ENCODE peak calls at places on chromosomes 3 and 15, in five cellular contexts. One of them, this sample, is unnamed.

GRCh38 chr15:63971427-63971805 is 74.9 kb downstream of the DAPK2 start:
- DNase-seq in GM12878: no peak
- DNase-seq in IMR-90: no peak
- DNase-seq in K562: peak; percentile 53
- DNase-seq in SK-N-SH: no peak
- DNase-seq in this sample: no peak

GRCh38 chr15:28081594-28081993 is 17.5 kb downstream of the OCA2 start:
- DNase-seq in GM12878: no peak
- DNase-seq in IMR-90: no peak
- DNase-seq in K562: no peak
- DNase-seq in SK-N-SH: no peak
- DNase-seq in this sample: no peak

GRCh38 chr3:15409239-15409638 is 18.1 kb downstream of the METTL6 start:
- DNase-seq in GM12878: no peak
- DNase-seq in IMR-90: no peak
- DNase-seq in K562: no peak
- DNase-seq in SK-N-SH: no peak
- DNase-seq in this sample: no peak

GRCh38 chr3:170869240-170869592 is 779 bp downstream of the RPL22L1 start:
- DNase-seq in GM12878: no peak
- DNase-seq in IMR-90: no peak
- DNase-seq in K562: no peak
- DNase-seq in SK-N-SH: no peak
- DNase-seq in this sample: no peak

GRCh38 chr3:45208587-45208986 is 17.5 kb downstream of the TMEM158 start:
- DNase-seq in GM12878: no peak
- DNase-seq in IMR-90: no peak
- DNase-seq in K562: no peak
- DNase-seq in SK-N-SH: no peak
- DNase-seq in this sample: no peak

GRCh38 chr3:11455977-11456376 is 183.8 kb downstream of the ATG7 start:
- DNase-seq in GM12878: no peak
- DNase-seq in IMR-90: peak; percentile 94
- DNase-seq in K562: no peak
- DNase-seq in SK-N-SH: no peak
- DNase-seq in this sample: no peak

GRCh38 chr3:71972031-71972430 is 187.1 kb upstream of the PROK2 start:
- DNase-seq in GM12878: no peak
- DNase-seq in IMR-90: no peak
- DNase-seq in K562: no peak
- DNase-seq in SK-N-SH: no peak
- DNase-seq in this sample: no peak

GRCh38 chr3:25293736-25294135 is 134.3 kb upstream of the RARB start:
- DNase-seq in GM12878: no peak
- DNase-seq in IMR-90: no peak
- DNase-seq in K562: no peak
- DNase-seq in SK-N-SH: no peak
- DNase-seq in this sample: no peak

GRCh38 chr3:129461461-129462146 is 21.6 kb downstream of the IFT122 start:
- DNase-seq in GM12878: no peak
- DNase-seq in IMR-90: peak; percentile 64
- DNase-seq in K562: peak; percentile 74
- DNase-seq in SK-N-SH: no peak
- DNase-seq in this sample: no peak

GRCh38 chr15:55799287-55800212 is 56.6 kb upstream of the PRTG start:
- DNase-seq in GM12878: peak; percentile 4
- DNase-seq in IMR-90: peak; percentile 52
- DNase-seq in K562: peak; percentile 38
- DNase-seq in SK-N-SH: peak; percentile 73
- DNase-seq in this sample: peak; percentile 63

GRCh38 chr3:48445277-48445882 is 1.2 kb upstream of the ATRIP start:
- DNase-seq in GM12878: no peak
- DNase-seq in IMR-90: no peak
- DNase-seq in K562: no peak
- DNase-seq in SK-N-SH: no peak
- DNase-seq in this sample: no peak

GRCh38 chr15:100222349-100222715 is 119.4 kb downstream of the ADAMTS17 start:
- DNase-seq in GM12878: no peak
- DNase-seq in IMR-90: no peak
- DNase-seq in K562: no peak
- DNase-seq in SK-N-SH: no peak
- DNase-seq in this sample: no peak

GRCh38 chr3:142315083-142315482 is 89.7 kb upstream of the GK5 start:
- DNase-seq in GM12878: no peak
- DNase-seq in IMR-90: peak; percentile 87
- DNase-seq in K562: no peak
- DNase-seq in SK-N-SH: no peak
- DNase-seq in this sample: peak; percentile 63

GRCh38 chr15:60534546-60534945 is 55.6 kb upstream of the ICE2 start:
- DNase-seq in GM12878: no peak
- DNase-seq in IMR-90: no peak
- DNase-seq in K562: no peak
- DNase-seq in SK-N-SH: no peak
- DNase-seq in this sample: no peak

GRCh38 chr3:8869613-8870012 is 93.7 kb downstream of the RAD18 start:
- DNase-seq in GM12878: no peak
- DNase-seq in IMR-90: peak; percentile 99
- DNase-seq in K562: no peak
- DNase-seq in SK-N-SH: no peak
- DNase-seq in this sample: peak; percentile 83

GRCh38 chr3:94162700-94163099 is 99.8 kb downstream of the NSUN3 start:
- DNase-seq in GM12878: no peak
- DNase-seq in IMR-90: peak; percentile 34
- DNase-seq in K562: peak; percentile 7
- DNase-seq in SK-N-SH: no peak
- DNase-seq in this sample: peak; percentile 75

GRCh38 chr3:172280406-172281051 is 167.7 kb downstream of the GHSR start:
- DNase-seq in GM12878: no peak
- DNase-seq in IMR-90: peak; percentile 94
- DNase-seq in K562: no peak
- DNase-seq in SK-N-SH: no peak
- DNase-seq in this sample: no peak

GRCh38 chr15:98649996-98650870 is 1.9 kb downstream of the IGF1R start:
- DNase-seq in GM12878: no peak
- DNase-seq in IMR-90: peak; percentile 39
- DNase-seq in K562: no peak
- DNase-seq in SK-N-SH: peak; percentile 56
- DNase-seq in this sample: peak; percentile 48

GRCh38 chr3:170709046-170709445 is 123.2 kb upstream of the SLC7A14 start:
- DNase-seq in GM12878: no peak
- DNase-seq in IMR-90: peak; percentile 96
- DNase-seq in K562: no peak
- DNase-seq in SK-N-SH: no peak
- DNase-seq in this sample: no peak

GRCh38 chr3:41522620-41523019 is 323.3 kb downstream of the CTNNB1 start:
- DNase-seq in GM12878: peak; percentile 53
- DNase-seq in IMR-90: no peak
- DNase-seq in K562: no peak
- DNase-seq in SK-N-SH: peak; percentile 9
- DNase-seq in this sample: no peak

GRCh38 chr3:37701729-37702128 is 160.0 kb upstream of the CTDSPL start:
- DNase-seq in GM12878: no peak
- DNase-seq in IMR-90: no peak
- DNase-seq in K562: no peak
- DNase-seq in SK-N-SH: peak; percentile 58
- DNase-seq in this sample: no peak

GRCh38 chr3:39166932-39167532 is 13.6 kb upstream of the CSRNP1 start:
- DNase-seq in GM12878: no peak
- DNase-seq in IMR-90: peak; percentile 93
- DNase-seq in K562: no peak
- DNase-seq in SK-N-SH: no peak
- DNase-seq in this sample: no peak

GRCh38 chr15:90201944-90202375 is 830 bp downstream of the SEMA4B start:
- DNase-seq in GM12878: no peak
- DNase-seq in IMR-90: no peak
- DNase-seq in K562: peak; percentile 37
- DNase-seq in SK-N-SH: peak; percentile 85
- DNase-seq in this sample: no peak

GRCh38 chr15:41661078-41661528 is 898 bp downstream of the MGA start:
- DNase-seq in GM12878: no peak
- DNase-seq in IMR-90: no peak
- DNase-seq in K562: peak; percentile 18
- DNase-seq in SK-N-SH: peak; percentile 23
- DNase-seq in this sample: no peak

GRCh38 chr3:4356225-4356540 is 53.0 kb downstream of the SETMAR start:
- DNase-seq in GM12878: no peak
- DNase-seq in IMR-90: no peak
- DNase-seq in K562: no peak
- DNase-seq in SK-N-SH: peak; percentile 39
- DNase-seq in this sample: no peak

GRCh38 chr3:4351872-4352271 is 48.7 kb downstream of the SETMAR start:
- DNase-seq in GM12878: no peak
- DNase-seq in IMR-90: no peak
- DNase-seq in K562: no peak
- DNase-seq in SK-N-SH: no peak
- DNase-seq in this sample: no peak

GRCh38 chr3:4350789-4351163 is 47.6 kb downstream of the SETMAR start:
- DNase-seq in GM12878: peak; percentile 31
- DNase-seq in IMR-90: peak; percentile 69
- DNase-seq in K562: peak; percentile 73
- DNase-seq in SK-N-SH: peak; percentile 64
- DNase-seq in this sample: peak; percentile 70

GRCh38 chr3:4355401-4356224 is 52.4 kb downstream of the SETMAR start:
- DNase-seq in GM12878: no peak
- DNase-seq in IMR-90: no peak
- DNase-seq in K562: no peak
- DNase-seq in SK-N-SH: peak; percentile 55
- DNase-seq in this sample: no peak

DNA sequence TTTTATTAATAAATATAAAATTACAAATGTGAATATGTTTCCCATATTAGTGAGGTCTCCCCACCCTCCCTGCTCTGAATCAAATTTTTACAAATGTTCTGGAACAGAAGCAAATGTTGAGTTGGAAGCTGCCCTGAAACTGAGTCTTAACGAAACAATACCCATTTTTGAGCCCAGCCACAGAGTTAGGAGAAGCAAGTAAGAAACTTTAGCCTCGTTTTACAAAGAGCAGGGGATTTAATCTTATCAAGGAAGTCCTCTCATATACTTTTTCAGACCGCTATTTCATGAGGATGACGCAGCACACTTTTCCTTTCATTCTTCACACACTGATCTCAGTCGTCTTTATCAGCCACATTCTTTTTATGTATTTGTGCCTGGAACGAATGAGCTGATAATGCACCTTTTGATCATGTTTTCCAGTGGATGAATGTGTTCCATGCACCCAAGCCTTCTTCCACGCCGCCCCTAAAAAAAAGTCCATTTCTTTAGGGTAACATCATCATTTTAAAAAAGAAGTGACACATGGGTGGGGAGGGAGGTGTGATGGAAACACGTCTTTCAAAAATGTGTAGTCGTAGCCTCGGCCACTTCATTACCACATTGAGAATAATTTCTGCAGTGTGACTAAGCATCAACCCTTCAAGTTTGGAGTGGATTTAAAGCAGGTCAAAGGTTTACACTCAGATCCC is 48.1 kb downstream of the SETMAR start:
- DNase-seq in GM12878: no peak
- DNase-seq in IMR-90: peak; percentile 36
- DNase-seq in K562: peak; percentile 63
- DNase-seq in SK-N-SH: no peak
- DNase-seq in this sample: no peak
- TF ChIP-seq SMC3 in GM12878: no peak
- TF ChIP-seq SMC3 in IMR-90: no peak
- TF ChIP-seq SMC3 in K562: no peak
- TF ChIP-seq SMC3 in SK-N-SH: no peak
- TF ChIP-seq SMC3 in this sample: no peak

GRCh38 chr15:29361560-29361959 is 91.9 kb upstream of the NSMCE3 start:
- DNase-seq in GM12878: no peak
- DNase-seq in IMR-90: no peak
- DNase-seq in K562: no peak
- DNase-seq in SK-N-SH: no peak
- DNase-seq in this sample: no peak

GRCh38 chr15:29369261-29369660 is 99.6 kb upstream of the NSMCE3 start:
- DNase-seq in GM12878: no peak
- DNase-seq in IMR-90: no peak
- DNase-seq in K562: no peak
- DNase-seq in SK-N-SH: no peak
- DNase-seq in this sample: no peak

DNA sequence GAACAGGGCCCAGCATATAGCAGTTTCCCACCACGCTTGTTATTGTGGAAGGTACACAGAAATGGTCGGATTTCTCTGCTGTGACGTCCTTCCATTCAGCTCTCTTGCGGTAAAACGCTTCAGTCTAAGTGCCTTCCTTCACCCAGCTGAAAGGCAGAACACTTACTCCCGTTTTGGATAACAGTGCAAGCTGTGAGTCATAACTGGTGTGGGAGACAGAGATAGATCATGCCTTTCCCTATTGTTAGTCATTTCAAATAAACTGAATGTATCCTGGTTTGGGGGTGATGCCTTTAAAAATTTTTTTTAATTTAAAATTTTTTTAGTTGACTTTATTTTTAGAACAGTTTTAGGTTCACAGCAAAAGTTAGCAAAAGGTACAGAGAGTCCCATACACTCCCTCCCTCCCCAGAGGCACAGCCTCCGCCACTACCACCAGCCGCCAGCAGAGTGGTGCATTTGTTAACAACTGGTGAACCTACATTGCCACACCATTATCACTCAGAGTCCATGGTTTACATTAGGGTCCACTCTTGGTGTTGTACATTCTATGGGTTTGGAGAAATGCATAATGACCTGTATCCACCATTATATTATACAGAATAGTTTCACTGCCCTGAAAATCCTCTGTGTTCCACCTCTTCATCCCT is 94.9 kb upstream of the NSMCE3 start:
- DNase-seq in GM12878: no peak
- DNase-seq in IMR-90: peak; percentile 86
- DNase-seq in K562: no peak
- DNase-seq in SK-N-SH: no peak
- DNase-seq in this sample: peak; percentile 29
- TF ChIP-seq CTCF in GM12878: peak; percentile 24
- TF ChIP-seq CTCF in IMR-90: no peak
- TF ChIP-seq CTCF in K562: peak; percentile 21
- TF ChIP-seq CTCF in SK-N-SH: peak; percentile 10
- TF ChIP-seq CTCF in this sample: peak; percentile 11

GRCh38 chr15:95021816-95022215 is 790.5 kb downstream of the MCTP2 start:
- DNase-seq in GM12878: no peak
- DNase-seq in IMR-90: no peak
- DNase-seq in K562: no peak
- DNase-seq in SK-N-SH: no peak
- DNase-seq in this sample: no peak

GRCh38 chr15:95019907-95020306 is 788.5 kb downstream of the MCTP2 start:
- DNase-seq in GM12878: no peak
- DNase-seq in IMR-90: no peak
- DNase-seq in K562: no peak
- DNase-seq in SK-N-SH: no peak
- DNase-seq in this sample: no peak

GRCh38 chr15:95025924-95026728 is 794.8 kb downstream of the MCTP2 start:
- DNase-seq in GM12878: no peak
- DNase-seq in IMR-90: peak; percentile 61
- DNase-seq in K562: peak; percentile 63
- DNase-seq in SK-N-SH: peak; percentile 24
- DNase-seq in this sample: peak; percentile 32

GRCh38 chr15:95018888-95019545 is 787.7 kb downstream of the MCTP2 start:
- DNase-seq in GM12878: no peak
- DNase-seq in IMR-90: peak; percentile 83
- DNase-seq in K562: no peak
- DNase-seq in SK-N-SH: no peak
- DNase-seq in this sample: no peak

GRCh38 chr15:95024388-95024787 is 793.0 kb downstream of the MCTP2 start:
- DNase-seq in GM12878: no peak
- DNase-seq in IMR-90: peak; percentile 59
- DNase-seq in K562: peak; percentile 14
- DNase-seq in SK-N-SH: no peak
- DNase-seq in this sample: no peak
- TF ChIP-seq SMC3 in GM12878: no peak
- TF ChIP-seq SMC3 in IMR-90: peak; percentile 26
- TF ChIP-seq SMC3 in K562: no peak
- TF ChIP-seq SMC3 in SK-N-SH: no peak
- TF ChIP-seq SMC3 in this sample: no peak

GRCh38 chr3:179768080-179768479 is 115.2 kb downstream of the USP13 start:
- DNase-seq in GM12878: no peak
- DNase-seq in IMR-90: peak; percentile 70
- DNase-seq in K562: peak; percentile 59
- DNase-seq in SK-N-SH: peak; percentile 79
- DNase-seq in this sample: peak; percentile 14
- TF ChIP-seq CTCF in GM12878: peak; percentile 7
- TF ChIP-seq CTCF in IMR-90: peak; percentile 70
- TF ChIP-seq CTCF in K562: peak; percentile 70
- TF ChIP-seq CTCF in SK-N-SH: peak; percentile 84
- TF ChIP-seq CTCF in this sample: peak; percentile 39

This sample was measured in A549.